ENCODE peak calls at places on chromosomes 5 and 9, in six cellular contexts. J, T, D, X, M and A are unnamed samples.

GRCh38 chr9:96567203-96567700 is 52.4 kb downstream of the CDC14B start:
- DNase-seq in X (no peak), D (no peak), J (no peak), M (no peak), T (no peak), A (peak)

GRCh38 chr9:126612329-126612812 is 1.4 kb upstream of the LMX1B start:
- DNase-seq in M (no peak), T (no peak), D (no peak), X (no peak), J (no peak), A (no peak)

GRCh38 chr5:60382761-60383160 is 317.2 kb downstream of the DEPDC1B start:
- DNase-seq in D (no peak), T (no peak), X (no peak), M (peak), J (no peak), A (no peak)

GRCh38 chr9:117887383-117887782 is 183.2 kb downstream of the TLR4 start:
- DNase-seq in M (no peak), T (no peak), X (no peak), D (no peak), J (no peak), A (no peak)

GRCh38 chr5:88872971-88873370 is 10.0 kb downstream of the MEF2C start:
- DNase-seq in J (no peak), X (no peak), T (no peak), M (no peak), D (no peak), A (no peak)

GRCh38 chr5:13698882-13699281 is 245.6 kb downstream of the DNAH5 start:
- DNase-seq in X (no peak), J (no peak), M (no peak), D (no peak), T (no peak), A (no peak)

GRCh38 chr5:38650540-38651275 is 94.3 kb upstream of the LIFR start:
- DNase-seq in T (no peak), X (no peak), J (no peak), D (no peak), M (no peak), A (no peak)

GRCh38 chr9:20898885-20899554 is 132.4 kb downstream of the HACD4 start:
- DNase-seq in J (no peak), D (no peak), X (no peak), M (no peak), T (no peak), A (no peak)

GRCh38 chr9:3527653-3527960 is 1.8 kb upstream of the RFX3 start:
- DNase-seq in M (no peak), X (no peak), T (no peak), J (no peak), D (no peak), A (no peak)

GRCh38 chr5:38250752-38251448 is 7.5 kb upstream of the EGFLAM start:
- DNase-seq in M (no peak), X (no peak), D (no peak), J (no peak), T (no peak), A (no peak)

GRCh38 chr5:67724412-67725135 is 491.0 kb upstream of the PIK3R1 start:
- DNase-seq in T (no peak), X (no peak), D (no peak), J (no peak), M (no peak), A (no peak)

GRCh38 chr9:90960941-90961340 is 159.3 kb downstream of the SYK start:
- DNase-seq in T (no peak), X (no peak), J (no peak), D (no peak), M (no peak), A (no peak)

GRCh38 chr5:65535529-65535987 is 27.4 kb downstream of the CENPK start:
- DNase-seq in X (no peak), J (no peak), T (no peak), D (no peak), M (no peak), A (no peak)